ENCODE peak calls at places on chromosomes 1 and 21, in seven cellular contexts. Z, C, R, I, N, U and V are unnamed samples.

GRCh38 chr21:41378849-41379248 is 17.0 kb downstream of the MX2 start:
- DNase-seq in C (no peak), I (no peak), N (no peak), U (no peak), Z (no peak), R (no peak), V (no peak)

GRCh38 chr1:152906023-152906565 is 2.3 kb upstream of the IVL start:
- DNase-seq in I (peak), Z (no peak), C (no peak), R (peak), U (no peak), N (no peak), V (no peak)

GRCh38 chr1:210584439-210585113 is 255.9 kb downstream of the HHAT start:
- DNase-seq in U (peak), Z (peak), R (peak), C (peak), N (peak), I (peak), V (peak)

GRCh38 chr1:8241417-8242014 is 76.4 kb upstream of the SLC45A1 start:
- DNase-seq in U (no peak), R (no peak), N (no peak), C (peak), Z (no peak), I (no peak), V (no peak)

GRCh38 chr21:42025392-42026071 is 15.4 kb upstream of the ZBTB21 start:
- DNase-seq in R (no peak), Z (no peak), N (no peak), U (no peak), I (no peak), C (no peak), V (no peak)

GRCh38 chr1:64798857-64799256 is 54.0 kb downstream of the RAVER2 start:
- DNase-seq in N (no peak), Z (no peak), I (no peak), C (no peak), R (no peak), U (no peak), V (no peak)

GRCh38 chr1:24896596-24897262 is 33.3 kb downstream of the RUNX3 start:
- DNase-seq in N (no peak), U (no peak), R (no peak), C (no peak), Z (no peak), I (no peak), V (no peak)

GRCh38 chr1:197197430-197197997 is 51.0 kb upstream of the ASPM start:
- DNase-seq in C (no peak), U (no peak), Z (peak), R (no peak), N (no peak), I (no peak), V (no peak)

GRCh38 chr1:112399456-112399855 is 3.4 kb downstream of the CTTNBP2NL start:
- DNase-seq in N (no peak), U (no peak), I (no peak), C (no peak), Z (no peak), R (no peak), V (no peak)

GRCh38 chr1:46137901-46138300 is 5.5 kb upstream of the PIK3R3 start:
- DNase-seq in U (no peak), N (no peak), I (no peak), Z (no peak), C (no peak), R (no peak), V (no peak)

GRCh38 chr21:34363733-34364132 is at the start of gene KCNE2:
- DNase-seq in I (no peak), Z (no peak), R (no peak), C (no peak), U (no peak), N (no peak), V (no peak)

GRCh38 chr21:32457360-32457840 is 44.9 kb downstream of the EVA1C start:
- DNase-seq in R (no peak), N (no peak), C (no peak), U (no peak), I (no peak), Z (peak), V (no peak)

GRCh38 chr1:206001476-206001888 is 1.7 kb downstream of the RAB7B start:
- DNase-seq in R (peak), N (no peak), U (no peak), I (peak), C (peak), Z (no peak), V (peak)

GRCh38 chr1:240621249-240621648 is 9.3 kb upstream of the GREM2 start:
- DNase-seq in N (no peak), Z (peak), R (no peak), U (no peak), I (peak), C (no peak), V (no peak)

GRCh38 chr1:7558041-7558461 is 213.0 kb upstream of the VAMP3 start:
- DNase-seq in U (no peak), C (no peak), I (no peak), Z (peak), N (no peak), R (no peak), V (no peak)

GRCh38 chr1:203163891-203164635 is 11.6 kb downstream of the MYBPH start:
- DNase-seq in N (no peak), Z (no peak), U (no peak), R (no peak), I (no peak), C (no peak), V (no peak)

GRCh38 chr1:164771568-164772350 is 212.8 kb downstream of the PBX1 start:
- DNase-seq in R (peak), N (no peak), I (no peak), Z (peak), U (peak), C (no peak), V (no peak)

GRCh38 chr1:101996830-101997485 is at the start of gene OLFM3:
- DNase-seq in Z (peak), R (peak), I (no peak), N (no peak), U (peak), C (no peak), V (no peak)

GRCh38 chr21:22585558-22585957 is 1587.3 kb downstream of the NCAM2 start:
- DNase-seq in Z (no peak), U (no peak), R (no peak), I (no peak), C (no peak), N (no peak), V (peak)

GRCh38 chr1:58979677-58980076 is 195.8 kb upstream of the JUN start:
- DNase-seq in N (no peak), Z (no peak), I (no peak), C (no peak), R (no peak), U (no peak), V (no peak)

GRCh38 chr1:201252833-201253810 is 30.2 kb upstream of the PKP1 start:
- DNase-seq in U (no peak), I (no peak), C (no peak), N (no peak), Z (no peak), R (no peak), V (no peak)

GRCh38 chr1:23910553-23911246 is 2.5 kb downstream of the CNR2 start:
- DNase-seq in R (no peak), U (no peak), I (no peak), Z (no peak), N (no peak), C (no peak), V (peak)

GRCh38 chr1:232038704-232039103 is 412.1 kb downstream of the DISC1 start:
- DNase-seq in R (no peak), N (no peak), Z (no peak), U (no peak), I (no peak), C (no peak), V (no peak)